ENCODE peak calls at places on chromosomes 4 and X, in six cellular contexts. P is cortex of kidney; G is stimulated activated CD8-positive, alpha-beta memory T cell treated with anti-CD3 and anti-CD28 coated beads, Interleukin-4, amount 100 ng/mL, for 24 hours; B is NCI-H2227 treated with DMSO at 0.1 percent for 48 hours; Z is HT1080; F is amygdala. M is an unnamed sample.

GRCh38 chr4:176150283-176150682 is 45.1 kb downstream of the SPATA4 start:
- DNase-seq in B (no peak), P (no peak), F (no peak), Z (peak; percentile 31), G (no peak), M (no peak)

GRCh38 chr4:337932-338758 is 531 bp downstream of the ZNF141 start:
- DNase-seq in P (no peak), F (peak; percentile 38), Z (no peak), G (peak; percentile 53), B (no peak), M (no peak)

GRCh38 chr4:187586892-187587291 is 408.7 kb upstream of the ZFP42 start:
- DNase-seq in G (no peak), P (no peak), F (no peak), Z (no peak), B (no peak), M (no peak)

GRCh38 chr4:2971275-2971674 is 7.9 kb downstream of the GRK4 start:
- DNase-seq in B (no peak), P (no peak), Z (no peak), G (no peak), F (no peak), M (no peak)

GRCh38 chr4:8850074-8850829 is 21.4 kb downstream of the HMX1 start:
- DNase-seq in B (no peak), Z (no peak), G (no peak), P (no peak), F (no peak), M (no peak)

GRCh38 chrX:85309717-85310116 is 65.9 kb downstream of the ZNF711 start:
- DNase-seq in P (no peak), F (no peak), B (no peak), G (no peak), Z (peak; percentile 3), M (no peak)

GRCh38 chrX:131801911-131802310 is 221.2 kb upstream of the STK26 start:
- DNase-seq in B (no peak), P (no peak), Z (no peak), G (no peak), F (no peak), M (no peak)

GRCh38 chr4:102819588-102820365 is 7.6 kb downstream of the UBE2D3 start:
- DNase-seq in G (no peak), F (no peak), B (no peak), P (no peak), Z (no peak), M (no peak)

GRCh38 chr4:3462790-3463415 is at the start of gene DOK7:
- DNase-seq in P (no peak), G (no peak), B (no peak), F (no peak), Z (no peak), M (no peak)

GRCh38 chr4:127425911-127426310 is 206.8 kb upstream of the INTU start:
- DNase-seq in B (no peak), F (no peak), P (no peak), Z (no peak), G (no peak), M (no peak)

M was measured in 8988T.